ENCODE peak calls at places on chromosomes 12 and 14, in ten cellular contexts. One of them, this sample, is unnamed.

GRCh38 chr12:112820796-112821195 is 29.2 kb downstream of the RPH3A start:
- DNase-seq in COR-L47: no peak
- DNase-seq in posterior cingulate gyrus: no peak
- DNase-seq in Peyer's patch: no peak
- DNase-seq in epithelial cell of esophagus: no peak
- DNase-seq in NCI-H1048: no peak
- DNase-seq in stimulated activated CD4-positive, alpha-beta T cell treated with anti-CD3 and anti-CD28 coated beads, Interleukin-12 subunit alpha, Interleukin-12 subunit beta, amount 100 ng/mL, for 4 hours: no peak
- DNase-seq in Calu3: no peak
- DNase-seq in choroid plexus epithelial cell: no peak
- DNase-seq in neural progenitor cell: no peak
- DNase-seq in this sample: no peak

GRCh38 chr12:26979733-26980132 is 34.5 kb downstream of the TM7SF3 start:
- DNase-seq in NCI-H1048: no peak
- DNase-seq in choroid plexus epithelial cell: no peak
- DNase-seq in posterior cingulate gyrus: no peak
- DNase-seq in epithelial cell of esophagus: no peak
- DNase-seq in Peyer's patch: no peak
- DNase-seq in stimulated activated CD4-positive, alpha-beta T cell treated with anti-CD3 and anti-CD28 coated beads, Interleukin-12 subunit alpha, Interleukin-12 subunit beta, amount 100 ng/mL, for 4 hours: no peak
- DNase-seq in Calu3: no peak
- DNase-seq in COR-L47: no peak
- DNase-seq in neural progenitor cell: no peak
- DNase-seq in this sample: no peak

GRCh38 chr12:92973614-92974013 is 44.5 kb upstream of the EEA1 start:
- DNase-seq in Calu3: no peak
- DNase-seq in Peyer's patch: no peak
- DNase-seq in choroid plexus epithelial cell: peak; percentile 96
- DNase-seq in stimulated activated CD4-positive, alpha-beta T cell treated with anti-CD3 and anti-CD28 coated beads, Interleukin-12 subunit alpha, Interleukin-12 subunit beta, amount 100 ng/mL, for 4 hours: no peak
- DNase-seq in COR-L47: no peak
- DNase-seq in NCI-H1048: no peak
- DNase-seq in posterior cingulate gyrus: no peak
- DNase-seq in neural progenitor cell: no peak
- DNase-seq in epithelial cell of esophagus: peak; percentile 100
- DNase-seq in this sample: no peak

GRCh38 chr12:83826112-83826511 is 1086.5 kb downstream of the SLC6A15 start:
- DNase-seq in choroid plexus epithelial cell: peak; percentile 75
- DNase-seq in neural progenitor cell: peak; percentile 55
- DNase-seq in Calu3: peak; percentile 65
- DNase-seq in stimulated activated CD4-positive, alpha-beta T cell treated with anti-CD3 and anti-CD28 coated beads, Interleukin-12 subunit alpha, Interleukin-12 subunit beta, amount 100 ng/mL, for 4 hours: peak; percentile 11
- DNase-seq in epithelial cell of esophagus: peak; percentile 68
- DNase-seq in COR-L47: no peak
- DNase-seq in posterior cingulate gyrus: peak; percentile 18
- DNase-seq in NCI-H1048: no peak
- DNase-seq in Peyer's patch: no peak
- DNase-seq in this sample: peak; percentile 8

GRCh38 chr12:11681211-11681610 is 31.7 kb downstream of the ETV6 start:
- DNase-seq in COR-L47: no peak
- DNase-seq in posterior cingulate gyrus: no peak
- DNase-seq in Calu3: no peak
- DNase-seq in NCI-H1048: no peak
- DNase-seq in epithelial cell of esophagus: no peak
- DNase-seq in Peyer's patch: no peak
- DNase-seq in neural progenitor cell: no peak
- DNase-seq in stimulated activated CD4-positive, alpha-beta T cell treated with anti-CD3 and anti-CD28 coated beads, Interleukin-12 subunit alpha, Interleukin-12 subunit beta, amount 100 ng/mL, for 4 hours: no peak
- DNase-seq in choroid plexus epithelial cell: no peak
- DNase-seq in this sample: no peak

GRCh38 chr14:87334997-87335675 is 657.8 kb downstream of the GALC start:
- DNase-seq in NCI-H1048: no peak
- DNase-seq in neural progenitor cell: no peak
- DNase-seq in stimulated activated CD4-positive, alpha-beta T cell treated with anti-CD3 and anti-CD28 coated beads, Interleukin-12 subunit alpha, Interleukin-12 subunit beta, amount 100 ng/mL, for 4 hours: no peak
- DNase-seq in choroid plexus epithelial cell: no peak
- DNase-seq in posterior cingulate gyrus: no peak
- DNase-seq in epithelial cell of esophagus: peak; percentile 42
- DNase-seq in Peyer's patch: no peak
- DNase-seq in COR-L47: no peak
- DNase-seq in Calu3: no peak
- DNase-seq in this sample: no peak

GRCh38 chr12:96401061-96401871 is 1.0 kb upstream of the CDK17 start:
- DNase-seq in stimulated activated CD4-positive, alpha-beta T cell treated with anti-CD3 and anti-CD28 coated beads, Interleukin-12 subunit alpha, Interleukin-12 subunit beta, amount 100 ng/mL, for 4 hours: no peak
- DNase-seq in NCI-H1048: no peak
- DNase-seq in choroid plexus epithelial cell: peak; percentile 93
- DNase-seq in COR-L47: peak; percentile 9
- DNase-seq in Calu3: peak; percentile 9
- DNase-seq in Peyer's patch: peak; percentile 44
- DNase-seq in posterior cingulate gyrus: no peak
- DNase-seq in epithelial cell of esophagus: peak; percentile 62
- DNase-seq in neural progenitor cell: peak; percentile 4
- DNase-seq in this sample: peak; percentile 89

GRCh38 chr12:25320123-25321006 is 69.6 kb upstream of the KRAS start:
- DNase-seq in NCI-H1048: no peak
- DNase-seq in choroid plexus epithelial cell: no peak
- DNase-seq in stimulated activated CD4-positive, alpha-beta T cell treated with anti-CD3 and anti-CD28 coated beads, Interleukin-12 subunit alpha, Interleukin-12 subunit beta, amount 100 ng/mL, for 4 hours: no peak
- DNase-seq in neural progenitor cell: no peak
- DNase-seq in Calu3: no peak
- DNase-seq in COR-L47: no peak
- DNase-seq in posterior cingulate gyrus: no peak
- DNase-seq in epithelial cell of esophagus: peak; percentile 18
- DNase-seq in Peyer's patch: no peak
- DNase-seq in this sample: no peak

GRCh38 chr12:42761601-42762350 is 172.2 kb upstream of the PRICKLE1 start:
- DNase-seq in posterior cingulate gyrus: no peak
- DNase-seq in Peyer's patch: no peak
- DNase-seq in NCI-H1048: no peak
- DNase-seq in COR-L47: no peak
- DNase-seq in neural progenitor cell: no peak
- DNase-seq in Calu3: no peak
- DNase-seq in epithelial cell of esophagus: no peak
- DNase-seq in stimulated activated CD4-positive, alpha-beta T cell treated with anti-CD3 and anti-CD28 coated beads, Interleukin-12 subunit alpha, Interleukin-12 subunit beta, amount 100 ng/mL, for 4 hours: no peak
- DNase-seq in choroid plexus epithelial cell: peak; percentile 33
- DNase-seq in this sample: no peak

GRCh38 chr14:35234007-35234406 is 58.2 kb upstream of the PSMA6 start:
- DNase-seq in epithelial cell of esophagus: peak; percentile 81
- DNase-seq in posterior cingulate gyrus: no peak
- DNase-seq in choroid plexus epithelial cell: peak; percentile 78
- DNase-seq in neural progenitor cell: no peak
- DNase-seq in Calu3: no peak
- DNase-seq in Peyer's patch: no peak
- DNase-seq in stimulated activated CD4-positive, alpha-beta T cell treated with anti-CD3 and anti-CD28 coated beads, Interleukin-12 subunit alpha, Interleukin-12 subunit beta, amount 100 ng/mL, for 4 hours: no peak
- DNase-seq in NCI-H1048: no peak
- DNase-seq in COR-L47: no peak
- DNase-seq in this sample: no peak

GRCh38 chr12:121964813-121965643 is 46.6 kb downstream of the CFAP251 start:
- DNase-seq in NCI-H1048: no peak
- DNase-seq in Peyer's patch: no peak
- DNase-seq in neural progenitor cell: no peak
- DNase-seq in choroid plexus epithelial cell: peak; percentile 7
- DNase-seq in epithelial cell of esophagus: no peak
- DNase-seq in posterior cingulate gyrus: no peak
- DNase-seq in stimulated activated CD4-positive, alpha-beta T cell treated with anti-CD3 and anti-CD28 coated beads, Interleukin-12 subunit alpha, Interleukin-12 subunit beta, amount 100 ng/mL, for 4 hours: no peak
- DNase-seq in COR-L47: no peak
- DNase-seq in Calu3: no peak
- DNase-seq in this sample: peak; percentile 43

GRCh38 chr12:128693771-128694170 is 130.0 kb downstream of the SLC15A4 start:
- DNase-seq in Peyer's patch: no peak
- DNase-seq in COR-L47: no peak
- DNase-seq in neural progenitor cell: no peak
- DNase-seq in NCI-H1048: no peak
- DNase-seq in Calu3: no peak
- DNase-seq in epithelial cell of esophagus: no peak
- DNase-seq in stimulated activated CD4-positive, alpha-beta T cell treated with anti-CD3 and anti-CD28 coated beads, Interleukin-12 subunit alpha, Interleukin-12 subunit beta, amount 100 ng/mL, for 4 hours: no peak
- DNase-seq in choroid plexus epithelial cell: no peak
- DNase-seq in posterior cingulate gyrus: no peak
- DNase-seq in this sample: no peak

GRCh38 chr12:122523846-122524718 is 2.7 kb downstream of the RSRC2 start:
- DNase-seq in neural progenitor cell: no peak
- DNase-seq in stimulated activated CD4-positive, alpha-beta T cell treated with anti-CD3 and anti-CD28 coated beads, Interleukin-12 subunit alpha, Interleukin-12 subunit beta, amount 100 ng/mL, for 4 hours: no peak
- DNase-seq in NCI-H1048: no peak
- DNase-seq in Peyer's patch: no peak
- DNase-seq in epithelial cell of esophagus: no peak
- DNase-seq in COR-L47: no peak
- DNase-seq in posterior cingulate gyrus: no peak
- DNase-seq in Calu3: no peak
- DNase-seq in choroid plexus epithelial cell: peak; percentile 25
- DNase-seq in this sample: no peak

GRCh38 chr12:28231248-28231647 is 41.0 kb downstream of the CCDC91 start:
- DNase-seq in Peyer's patch: no peak
- DNase-seq in COR-L47: no peak
- DNase-seq in neural progenitor cell: no peak
- DNase-seq in choroid plexus epithelial cell: no peak
- DNase-seq in Calu3: no peak
- DNase-seq in epithelial cell of esophagus: no peak
- DNase-seq in stimulated activated CD4-positive, alpha-beta T cell treated with anti-CD3 and anti-CD28 coated beads, Interleukin-12 subunit alpha, Interleukin-12 subunit beta, amount 100 ng/mL, for 4 hours: no peak
- DNase-seq in NCI-H1048: no peak
- DNase-seq in posterior cingulate gyrus: no peak
- DNase-seq in this sample: no peak

GRCh38 chr12:45879363-45879895 is 110.9 kb downstream of the SCAF11 start:
- DNase-seq in epithelial cell of esophagus: no peak
- DNase-seq in Peyer's patch: no peak
- DNase-seq in NCI-H1048: no peak
- DNase-seq in neural progenitor cell: no peak
- DNase-seq in COR-L47: no peak
- DNase-seq in posterior cingulate gyrus: no peak
- DNase-seq in choroid plexus epithelial cell: no peak
- DNase-seq in Calu3: no peak
- DNase-seq in stimulated activated CD4-positive, alpha-beta T cell treated with anti-CD3 and anti-CD28 coated beads, Interleukin-12 subunit alpha, Interleukin-12 subunit beta, amount 100 ng/mL, for 4 hours: no peak
- DNase-seq in this sample: no peak

GRCh38 chr12:105713901-105714300 is 383.4 kb downstream of the C12orf75 start:
- DNase-seq in choroid plexus epithelial cell: no peak
- DNase-seq in Calu3: no peak
- DNase-seq in stimulated activated CD4-positive, alpha-beta T cell treated with anti-CD3 and anti-CD28 coated beads, Interleukin-12 subunit alpha, Interleukin-12 subunit beta, amount 100 ng/mL, for 4 hours: no peak
- DNase-seq in posterior cingulate gyrus: no peak
- DNase-seq in epithelial cell of esophagus: no peak
- DNase-seq in Peyer's patch: no peak
- DNase-seq in neural progenitor cell: no peak
- DNase-seq in COR-L47: no peak
- DNase-seq in NCI-H1048: no peak
- DNase-seq in this sample: no peak

GRCh38 chr12:42802688-42803279 is 213.2 kb upstream of the PRICKLE1 start:
- DNase-seq in choroid plexus epithelial cell: no peak
- DNase-seq in COR-L47: no peak
- DNase-seq in epithelial cell of esophagus: no peak
- DNase-seq in posterior cingulate gyrus: no peak
- DNase-seq in NCI-H1048: no peak
- DNase-seq in stimulated activated CD4-positive, alpha-beta T cell treated with anti-CD3 and anti-CD28 coated beads, Interleukin-12 subunit alpha, Interleukin-12 subunit beta, amount 100 ng/mL, for 4 hours: no peak
- DNase-seq in neural progenitor cell: no peak
- DNase-seq in Peyer's patch: no peak
- DNase-seq in Calu3: no peak
- DNase-seq in this sample: no peak

GRCh38 chr14:73457935-73458218 is 469 bp downstream of the NUMB start:
- DNase-seq in choroid plexus epithelial cell: no peak
- DNase-seq in stimulated activated CD4-positive, alpha-beta T cell treated with anti-CD3 and anti-CD28 coated beads, Interleukin-12 subunit alpha, Interleukin-12 subunit beta, amount 100 ng/mL, for 4 hours: no peak
- DNase-seq in posterior cingulate gyrus: no peak
- DNase-seq in Peyer's patch: no peak
- DNase-seq in Calu3: peak; percentile 38
- DNase-seq in epithelial cell of esophagus: peak; percentile 22
- DNase-seq in COR-L47: no peak
- DNase-seq in NCI-H1048: no peak
- DNase-seq in neural progenitor cell: no peak
- DNase-seq in this sample: no peak